ENCODE peak calls at places on chromosome 20, in six cellular contexts. One of them, this sample, is unnamed.

GRCh38 chr20:39988991-39989390 is 700.0 kb downstream of the MAFB start:
- DNase-seq in CD4-positive, alpha-beta T cell: no peak
- DNase-seq in nephron progenitor cell: no peak
- DNase-seq in AG04449: no peak
- DNase-seq in mesendoderm: no peak
- DNase-seq in HT-29: no peak
- DNase-seq in this sample: no peak

GRCh38 chr20:53149652-53150205 is 177.6 kb downstream of the TSHZ2 start:
- DNase-seq in HT-29: no peak
- DNase-seq in nephron progenitor cell: peak; percentile 16
- DNase-seq in AG04449: no peak
- DNase-seq in CD4-positive, alpha-beta T cell: no peak
- DNase-seq in mesendoderm: no peak
- DNase-seq in this sample: no peak

GRCh38 chr20:39269031-39269461 is 306.9 kb downstream of the DHX35 start:
- DNase-seq in CD4-positive, alpha-beta T cell: peak; percentile 3
- DNase-seq in AG04449: no peak
- DNase-seq in nephron progenitor cell: peak; percentile 83
- DNase-seq in HT-29: peak; percentile 63
- DNase-seq in mesendoderm: peak; percentile 64
- DNase-seq in this sample: peak; percentile 81

GRCh38 chr20:33450867-33451266 is 7.3 kb upstream of the SNTA1 start:
- DNase-seq in CD4-positive, alpha-beta T cell: no peak
- DNase-seq in AG04449: no peak
- DNase-seq in HT-29: peak; percentile 38
- DNase-seq in mesendoderm: no peak
- DNase-seq in nephron progenitor cell: no peak
- DNase-seq in this sample: no peak

GRCh38 chr20:57013741-57014140 is 252.7 kb downstream of the BMP7 start:
- DNase-seq in nephron progenitor cell: peak; percentile 77
- DNase-seq in mesendoderm: peak; percentile 71
- DNase-seq in HT-29: no peak
- DNase-seq in CD4-positive, alpha-beta T cell: no peak
- DNase-seq in AG04449: no peak
- DNase-seq in this sample: peak; percentile 83

GRCh38 chr20:32062776-32063170 is 10.7 kb downstream of the HCK start:
- DNase-seq in mesendoderm: no peak
- DNase-seq in nephron progenitor cell: no peak
- DNase-seq in HT-29: no peak
- DNase-seq in AG04449: no peak
- DNase-seq in CD4-positive, alpha-beta T cell: no peak
- DNase-seq in this sample: no peak

GRCh38 chr20:22824077-22824476 is 211.0 kb upstream of the SSTR4 start:
- DNase-seq in CD4-positive, alpha-beta T cell: no peak
- DNase-seq in AG04449: no peak
- DNase-seq in mesendoderm: no peak
- DNase-seq in nephron progenitor cell: no peak
- DNase-seq in HT-29: no peak
- DNase-seq in this sample: no peak

GRCh38 chr20:2800590-2801458 is at the start of gene CPXM1:
- DNase-seq in AG04449: no peak
- DNase-seq in HT-29: no peak
- DNase-seq in CD4-positive, alpha-beta T cell: no peak
- DNase-seq in mesendoderm: peak; percentile 91
- DNase-seq in nephron progenitor cell: peak; percentile 82
- DNase-seq in this sample: peak; percentile 90

GRCh38 chr20:43691928-43692524 is 25.1 kb downstream of the MYBL2 start:
- DNase-seq in AG04449: no peak
- DNase-seq in nephron progenitor cell: peak; percentile 70
- DNase-seq in CD4-positive, alpha-beta T cell: peak; percentile 36
- DNase-seq in mesendoderm: peak; percentile 67
- DNase-seq in HT-29: peak; percentile 86
- DNase-seq in this sample: peak; percentile 69

GRCh38 chr20:5887386-5887785 is 62.9 kb downstream of the TRMT6 start:
- DNase-seq in mesendoderm: no peak
- DNase-seq in nephron progenitor cell: no peak
- DNase-seq in HT-29: no peak
- DNase-seq in CD4-positive, alpha-beta T cell: no peak
- DNase-seq in AG04449: no peak
- DNase-seq in this sample: no peak

This sample was measured in neural progenitor cell.